ENCODE peak calls at places on chromosomes 16 and 17, in six cellular contexts. P is caudate nucleus, R is A549, Z is SK-N-SH, V is AG09319, G is RCC 7860. U is an unnamed sample.

GRCh38 chr16:10738231-10739077 is 5.2 kb upstream of the NUBP1 start:
- DNase-seq in P (peak), R (peak), Z (no peak), V (peak), G (peak), U (peak)

GRCh38 chr17:77086433-77087010 is 54.2 kb upstream of the SEC14L1 start:
- DNase-seq in P (no peak), R (peak), Z (peak), V (peak), G (peak), U (peak)

GRCh38 chr17:29959658-29960337 is 18.4 kb downstream of the EFCAB5 start:
- DNase-seq in P (no peak), R (peak), Z (no peak), V (no peak), G (no peak), U (no peak)

GRCh38 chr16:20260215-20261009 is 66.9 kb downstream of the GP2 start:
- DNase-seq in P (no peak), R (no peak), Z (no peak), V (no peak), G (no peak), U (no peak)

GRCh38 chr16:71895679-71896385 is 501 bp downstream of the IST1 start:
- DNase-seq in P (no peak), R (peak), Z (no peak), V (no peak), G (no peak), U (peak)

GRCh38 chr17:78422872-78423588 is 44.6 kb downstream of the PGS1 start:
- DNase-seq in P (no peak), R (no peak), Z (no peak), V (no peak), G (no peak), U (no peak)

GRCh38 chr17:55644346-55644745 is 78.3 kb downstream of the TMEM100 start:
- DNase-seq in P (no peak), R (no peak), Z (no peak), V (no peak), G (no peak), U (no peak)

GRCh38 chr17:75692976-75693375 is 25.8 kb downstream of the SAP30BP start:
- DNase-seq in P (no peak), R (no peak), Z (no peak), V (no peak), G (no peak), U (no peak)

GRCh38 chr17:72151565-72152391 is 31.0 kb downstream of the SOX9 start:
- DNase-seq in P (peak), R (peak), Z (peak), V (no peak), G (peak), U (peak)

GRCh38 chr16:50303041-50303604 is 36.8 kb downstream of the ADCY7 start:
- DNase-seq in P (no peak), R (no peak), Z (peak), V (no peak), G (no peak), U (no peak)

GRCh38 chr16:65083181-65083845 is 38.5 kb downstream of the CDH11 start:
- DNase-seq in P (no peak), R (no peak), Z (no peak), V (no peak), G (no peak), U (no peak)